ENCODE peak calls at places on chromosome 1, in five cellular contexts. K is effector memory CD4-positive, alpha-beta T cell; T is A549; G is heart right ventricle; P is GM23248. J is an unnamed sample.
A peak's percentile ranks its signal among the peaks of the same experiment; 100 is the strongest.

GRCh38 chr1:107863342-107863741 is 101.6 kb downstream of the VAV3 start:
- DNase-seq in P (no peak), K (no peak), G (no peak), T (no peak), J (no peak)

GRCh38 chr1:232990729-232991128 is 40.3 kb downstream of the NTPCR start:
- DNase-seq in K (no peak), P (no peak), G (no peak), T (no peak), J (no peak)

GRCh38 chr1:22153653-22154052 is 10.8 kb upstream of the WNT4 start:
- DNase-seq in P (no peak), T (no peak), K (no peak), G (no peak), J (no peak)

GRCh38 chr1:226066415-226067077 is 4.0 kb downstream of the H3-3A start:
- DNase-seq in P (peak; percentile 42), G (no peak), K (no peak), T (peak; percentile 31), J (no peak)

GRCh38 chr1:70685300-70686286 is 274.5 kb downstream of the CTH start:
- DNase-seq in T (peak; percentile 58), G (no peak), K (no peak), P (peak; percentile 77), J (peak; percentile 26)

GRCh38 chr1:43802356-43802755 is 95.0 kb downstream of the ST3GAL3 start:
- DNase-seq in P (no peak), T (no peak), G (no peak), K (no peak), J (no peak)

GRCh38 chr1:49026230-49026811 is 249.6 kb upstream of the BEND5 start:
- DNase-seq in P (no peak), K (no peak), T (no peak), G (no peak), J (no peak)

GRCh38 chr1:2300004-2300771 is 72.1 kb downstream of the SKI start:
- DNase-seq in T (no peak), G (no peak), P (peak; percentile 55), K (peak; percentile 78), J (peak; percentile 80)

GRCh38 chr1:63931468-63931867 is 157.7 kb downstream of the ROR1 start:
- DNase-seq in P (peak; percentile 39), G (no peak), K (no peak), T (no peak), J (no peak)

GRCh38 chr1:213163278-213163711 is 112.3 kb downstream of the RPS6KC1 start:
- DNase-seq in T (no peak), P (peak; percentile 49), K (no peak), G (no peak), J (no peak)

GRCh38 chr1:159999204-159999603 is 32.6 kb downstream of the PIGM start:
- DNase-seq in G (no peak), P (peak; percentile 58), K (no peak), T (no peak), J (no peak)

GRCh38 chr1:230114245-230114651 is 47.2 kb downstream of the GALNT2 start:
- DNase-seq in G (no peak), P (no peak), K (no peak), T (no peak), J (no peak)

GRCh38 chr1:230113230-230113604 is 46.2 kb downstream of the GALNT2 start:
- DNase-seq in G (no peak), T (no peak), P (no peak), K (no peak), J (no peak)

GRCh38 chr1:230112131-230112701 is 45.2 kb downstream of the GALNT2 start:
- DNase-seq in G (no peak), K (no peak), P (no peak), T (no peak), J (no peak)

GRCh38 chr1:230112782-230113181 is 45.7 kb downstream of the GALNT2 start:
- DNase-seq in T (no peak), G (no peak), P (no peak), K (no peak), J (no peak)

DNA sequence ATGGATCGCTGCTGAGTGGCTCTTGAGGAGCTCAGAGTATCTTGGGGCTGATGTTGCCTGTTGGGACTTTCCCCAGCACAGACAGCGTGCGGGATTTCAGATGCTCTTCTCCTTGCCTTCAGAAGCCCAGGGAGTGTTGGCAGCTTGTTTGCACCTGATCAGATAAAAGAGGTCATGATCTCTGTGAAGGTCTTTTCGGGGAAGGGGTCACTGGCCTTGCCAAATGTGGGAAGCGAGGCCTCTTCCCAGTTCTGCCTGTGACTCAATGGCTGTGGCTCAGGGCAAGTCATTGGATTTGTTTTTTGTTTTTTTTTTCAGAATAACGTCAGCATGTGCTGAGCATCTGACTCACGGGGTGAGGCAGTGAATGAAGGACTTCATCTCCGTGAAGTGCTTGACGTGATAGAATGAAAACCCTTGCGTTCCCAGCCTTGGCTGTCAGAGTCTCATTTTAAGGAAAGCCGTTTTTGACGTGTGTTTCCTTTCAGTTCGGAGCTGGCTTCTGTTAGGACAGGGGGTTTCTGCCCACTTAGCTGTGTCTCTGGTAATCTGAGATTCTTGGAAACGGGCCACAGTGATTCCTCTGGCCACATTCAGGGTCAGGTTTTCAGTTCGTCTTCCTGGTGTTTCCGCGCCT is 46.7 kb downstream of the GALNT2 start:
- DNase-seq in K (no peak), G (no peak), T (peak; percentile 55), P (peak; percentile 97), J (no peak)
- H3K27ac ChIP-seq in K (no peak overlapping the region), G (peak overlapping the region; percentile 54), T (peak overlapping the region; percentile 78), P (peak overlapping the region; percentile 88), J (no peak overlapping the region)

DNA sequence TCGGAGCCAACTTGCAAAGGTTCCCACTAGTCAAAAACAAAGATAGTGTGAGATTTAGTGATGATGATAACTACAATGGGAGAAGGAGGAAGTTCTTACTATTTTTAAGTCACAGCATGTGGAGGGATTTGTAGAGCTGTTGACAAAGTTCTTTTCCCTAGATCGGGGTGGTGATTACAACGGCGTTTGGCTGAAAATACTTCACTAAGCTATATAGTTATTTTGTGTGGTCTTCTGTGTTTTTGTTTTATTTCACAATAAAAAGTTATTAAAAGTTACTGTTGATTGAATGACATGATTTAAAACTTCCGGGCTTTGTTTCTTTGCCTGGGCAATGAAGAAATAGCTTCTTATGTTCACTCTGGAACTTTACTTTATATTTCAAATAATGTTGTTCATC is 47.3 kb upstream of the SSX2IP start:
- DNase-seq in P (no peak), K (no peak), T (no peak), G (no peak), J (no peak)
- H3K27ac ChIP-seq in P (no peak overlapping the region), K (no peak overlapping the region), T (no peak overlapping the region), G (no peak overlapping the region), J (no peak overlapping the region)

GRCh38 chr1:205443585-205444299 is 12.1 kb downstream of the BLACAT1 start:
- DNase-seq in G (no peak), T (no peak), K (no peak), P (no peak), J (no peak)

GRCh38 chr1:205446828-205447227 is 9.0 kb downstream of the BLACAT1 start:
- DNase-seq in T (no peak), P (no peak), K (no peak), G (peak; percentile 48), J (no peak)

GRCh38 chr1:205445653-205445955 is 10.2 kb downstream of the BLACAT1 start:
- DNase-seq in G (no peak), K (no peak), P (no peak), T (no peak), J (no peak)

GRCh38 chr1:205444300-205444930 is 11.4 kb downstream of the BLACAT1 start:
- DNase-seq in P (no peak), K (no peak), T (no peak), G (no peak), J (no peak)

DNA sequence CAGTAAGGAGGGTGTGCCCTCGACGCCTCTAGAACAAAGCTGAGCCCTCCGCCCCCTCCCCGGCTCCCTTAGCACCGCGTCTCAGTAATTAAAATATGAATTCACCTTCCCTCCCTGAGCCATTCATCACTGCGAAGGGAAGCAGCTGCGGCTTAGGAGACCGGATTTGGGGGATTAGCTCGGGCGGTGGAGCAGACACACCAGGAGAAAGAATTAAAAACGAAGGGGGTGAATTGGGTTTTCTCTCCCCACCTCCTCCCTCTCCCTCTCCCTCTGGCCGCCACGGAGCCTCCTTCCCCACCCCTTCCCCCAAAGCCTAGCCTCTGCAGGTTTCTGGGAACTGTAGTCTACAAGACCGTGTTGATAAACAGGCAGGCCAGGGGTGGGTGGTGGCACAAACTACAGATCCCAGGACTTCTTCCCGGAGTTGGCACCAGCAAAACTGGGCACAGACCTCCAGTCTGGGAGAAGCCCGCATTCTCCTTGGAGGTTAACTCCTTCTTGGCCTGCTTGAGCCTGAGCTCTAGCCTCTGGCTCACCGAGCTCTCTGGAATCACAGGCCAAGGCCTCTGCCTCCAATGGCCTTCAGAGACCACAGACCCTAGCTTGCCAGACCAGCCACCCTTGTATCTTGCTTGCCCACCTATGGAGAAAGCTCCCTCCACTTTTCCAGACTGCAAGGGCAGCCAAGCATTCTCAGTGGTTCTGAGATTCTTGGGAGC is 10.8 kb downstream of the BLACAT1 start:
- DNase-seq in G (peak; percentile 45), P (no peak), T (no peak), K (no peak), J (no peak)
- H3K27ac ChIP-seq in G (no peak overlapping the region), P (no peak overlapping the region), T (no peak overlapping the region), K (no peak overlapping the region), J (no peak overlapping the region)

DNA sequence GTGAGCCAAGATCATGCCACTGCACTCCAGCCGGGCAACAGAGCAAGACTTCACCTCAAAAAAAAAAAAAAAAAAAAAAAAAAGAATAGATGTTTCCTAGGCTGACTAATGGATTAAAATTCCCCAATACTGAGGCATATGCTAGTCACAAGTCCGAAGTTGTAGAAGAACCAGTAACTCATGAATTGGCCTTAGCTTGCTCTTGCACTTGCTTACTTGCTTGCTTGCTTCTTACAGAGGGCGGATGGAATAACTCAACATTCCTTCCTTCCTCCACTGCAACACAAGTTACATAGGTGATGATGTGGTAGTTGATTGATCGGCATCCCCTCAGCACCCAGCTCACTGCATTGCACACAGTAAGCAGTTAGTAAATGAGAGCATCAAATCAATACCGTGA is 2.8 kb upstream of the TARS2 start:
- DNase-seq in K (no peak), G (no peak), P (peak; percentile 87), T (no peak), J (no peak)
- H3K27ac ChIP-seq in K (no peak overlapping the region), G (no peak overlapping the region), P (peak overlapping the region; percentile 65), T (no peak overlapping the region), J (no peak overlapping the region)

GRCh38 chr1:24102966-24103365 is 9.0 kb downstream of the MYOM3 start:
- DNase-seq in P (no peak), G (peak; percentile 80), K (no peak), T (peak; percentile 23), J (no peak)

GRCh38 chr1:24098907-24099637 is 12.9 kb downstream of the MYOM3 start:
- DNase-seq in P (no peak), T (no peak), G (no peak), K (no peak), J (no peak)

GRCh38 chr1:24101796-24102580 is 9.9 kb downstream of the MYOM3 start:
- DNase-seq in K (no peak), T (no peak), P (no peak), G (no peak), J (no peak)

GRCh38 chr1:24103879-24104278 is 8.1 kb downstream of the MYOM3 start:
- DNase-seq in G (no peak), P (no peak), K (no peak), T (no peak), J (no peak)

GRCh38 chr1:24100945-24101737 is 10.8 kb downstream of the MYOM3 start:
- DNase-seq in T (no peak), K (no peak), P (no peak), G (no peak), J (no peak)
- H3K27ac ChIP-seq in T (no peak overlapping the region), K (no peak overlapping the region), P (no peak overlapping the region), G (peak overlapping the region; percentile 35), J (no peak overlapping the region)

J was measured in CD8-positive, alpha-beta T cell.